ENCODE peak calls at places on chromosome 22, in five cellular contexts. K is upper lobe of left lung, G is adrenal gland, D is psoas muscle, M is transverse colon. N is an unnamed sample. For H3K36me3, the result is how much of the 10 kb centered on the place peaks cover.

GRCh38 chr22:47160781-47161520 is 398.5 kb downstream of the TBC1D22A start:
- DNase-seq in D (no peak), K (no peak), G (no peak), M (peak), N (no peak)

GRCh38 chr22:31614781-31615480 is 47.1 kb downstream of the PISD start:
- DNase-seq in K (peak), D (no peak), G (no peak), M (no peak), N (no peak)

GRCh38 chr22:36823177-36823839 is 6.5 kb upstream of the PVALB start:
- DNase-seq in M (no peak), G (no peak), K (no peak), D (no peak), N (no peak)

GRCh38 chr22:20438066-20438677 is 547 bp upstream of the SCARF2 start:
- DNase-seq in D (no peak), G (no peak), M (no peak), K (no peak), N (no peak)

GRCh38 chr22:46598737-46599424 is 21.3 kb upstream of the GRAMD4 start:
- DNase-seq in D (peak), M (no peak), K (no peak), G (peak), N (peak)

GRCh38 chr22:21106000-21106399 is 60.3 kb downstream of the LRRC74B start:
- DNase-seq in K (no peak), M (no peak), D (no peak), G (no peak), N (no peak)

GRCh38 chr22:30823015-30823370 is 128.3 kb downstream of the OSBP2 start:
- DNase-seq in G (no peak), M (no peak), K (no peak), D (no peak), N (no peak)

GRCh38 chr22:36587289-36588154 is 58.6 kb upstream of the EIF3D start:
- DNase-seq in M (no peak), K (no peak), D (no peak), G (peak), N (no peak)

GRCh38 chr22:33579448-33580093 is 340.7 kb downstream of the LARGE1 start:
- DNase-seq in M (peak), D (peak), G (peak), K (no peak), N (peak)

GRCh38 chr22:27885977-27886842 is 32.8 kb downstream of the PITPNB start:
- DNase-seq in D (no peak), G (no peak), K (no peak), M (peak), N (peak)
- TF ChIP-seq CTCF in D (peak), G (peak), K (peak), M (peak), N (peak)

GRCh38 chr22:19382240-19382639 is 49.3 kb downstream of the HIRA start:
- DNase-seq in M (no peak), K (no peak), D (no peak), G (no peak), N (no peak)
- H3K36me3 ChIP-seq in M (under half), K (half or more), D (half or more), G (under half), N (half or more)

GRCh38 chr22:28898233-28898629 is 14.9 kb downstream of the ZNRF3 start:
- DNase-seq in D (no peak), G (no peak), K (no peak), M (no peak), N (no peak)
- H3K27ac ChIP-seq in D (no peak), G (no peak), K (no peak), M (peak), N (no peak)

GRCh38 chr22:39314251-39314971 is 5.0 kb downstream of the RPL3 start:
- DNase-seq in G (peak), M (no peak), D (no peak), K (no peak), N (no peak)
- TF ChIP-seq CTCF in G (peak), M (no peak), D (peak), K (no peak), N (no peak)

DNA sequence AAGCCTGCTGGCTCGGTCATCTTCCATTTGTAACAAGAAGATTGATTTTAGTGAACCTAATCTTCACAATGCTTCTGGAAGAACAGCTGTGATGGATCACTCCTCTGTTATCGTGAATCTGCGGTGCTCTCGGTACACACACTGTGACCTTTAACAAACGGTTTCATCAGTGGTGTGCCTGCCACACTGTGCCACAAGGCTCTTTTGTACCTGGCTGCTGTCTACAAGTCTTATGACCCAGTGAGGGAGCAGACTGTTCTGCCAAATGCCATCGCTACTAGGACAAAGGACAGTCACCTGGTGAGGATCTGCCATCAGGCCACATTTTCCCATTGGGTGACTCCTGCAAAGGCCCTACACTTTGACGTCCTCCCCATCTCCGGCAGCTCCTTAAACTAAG is 25.2 kb upstream of the PARVB start:
- DNase-seq in D (peak), G (no peak), M (no peak), K (no peak), N (no peak)
- H3K36me3 ChIP-seq in D (under half), G (under half), M (under half), K (under half), N (under half)

N was measured in tibial nerve.